ENCODE peak calls at places on chromosomes 6 and 20, in eight cellular contexts. S, Q, I, B, L, T, F and Y are unnamed samples.

GRCh38 chr20:37856932-37857660 is 45.8 kb upstream of the VSTM2L start:
- DNase-seq in S (peak), Q (peak), I (no peak), B (no peak), L (no peak), T (no peak), F (no peak), Y (no peak)

GRCh38 chr6:63521475-63522210 is 50.6 kb upstream of the LOC128125822 start:
- DNase-seq in S (no peak), Q (no peak), I (no peak), B (no peak), L (no peak), T (no peak), F (no peak), Y (no peak)

GRCh38 chr6:15327271-15327670 is 81.4 kb downstream of the JARID2 start:
- DNase-seq in S (no peak), Q (no peak), I (peak), B (no peak), L (no peak), T (no peak), F (no peak), Y (peak)

GRCh38 chr20:45306431-45306982 is at the start of gene RBPJL:
- DNase-seq in S (no peak), Q (no peak), I (peak), B (peak), L (no peak), T (no peak), F (no peak), Y (peak)

GRCh38 chr20:49851991-49852390 is 39.4 kb downstream of the SLC9A8 start:
- DNase-seq in S (no peak), Q (no peak), I (peak), B (no peak), L (no peak), T (no peak), F (no peak), Y (no peak)

GRCh38 chr20:51565741-51566140 is 23.2 kb upstream of the NFATC2 start:
- DNase-seq in S (peak), Q (no peak), I (no peak), B (no peak), L (no peak), T (no peak), F (no peak), Y (no peak)

GRCh38 chr6:44932651-44933091 is 395.5 kb upstream of the RUNX2 start:
- DNase-seq in S (no peak), Q (no peak), I (no peak), B (no peak), L (no peak), T (no peak), F (peak), Y (no peak)

GRCh38 chr20:6818033-6818808 is 50.7 kb downstream of the BMP2 start:
- DNase-seq in S (no peak), Q (peak), I (no peak), B (no peak), L (no peak), T (no peak), F (no peak), Y (no peak)

GRCh38 chr6:32432050-32432450 is 7.6 kb upstream of the HLA-DRA start:
- DNase-seq in S (peak), Q (peak), I (no peak), B (no peak), L (no peak), T (no peak), F (no peak), Y (no peak)

DNA sequence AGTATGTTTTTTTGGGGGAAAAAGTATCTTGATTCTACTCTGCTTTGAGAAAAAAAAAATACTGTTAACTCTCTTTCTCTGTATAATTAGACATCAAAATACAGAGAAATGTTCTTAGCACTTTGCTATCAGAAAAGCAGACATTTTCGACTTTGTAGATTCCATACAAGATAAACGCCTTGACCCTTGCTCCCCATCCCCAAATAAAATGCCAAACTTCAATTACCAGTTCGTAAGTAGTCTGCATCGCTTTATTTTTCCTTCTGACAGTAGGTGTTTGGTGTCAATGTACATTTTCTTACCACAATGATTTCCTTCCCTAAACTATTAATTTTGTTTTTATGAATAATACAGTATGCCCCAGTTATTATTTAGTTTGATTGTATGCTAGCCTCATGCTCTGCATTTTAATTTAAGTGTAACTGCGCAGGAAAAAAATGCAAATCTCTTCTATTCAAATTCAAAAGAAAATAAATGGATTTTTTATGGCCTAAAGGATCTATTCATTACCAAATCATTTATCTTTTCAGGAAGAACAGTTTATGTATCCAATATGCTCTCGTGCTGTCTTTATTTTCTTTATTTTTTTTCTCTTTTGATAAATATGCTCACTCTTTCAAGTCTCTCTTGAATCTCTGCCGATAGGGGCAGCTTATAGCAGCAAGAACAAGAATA is 84.8 kb upstream of the ZNF217 start:
- DNase-seq in S (no peak), Q (peak), I (no peak), B (no peak), L (no peak), T (no peak), F (no peak), Y (no peak)
- TF ChIP-seq CTCF in S (no peak), Q (no peak), I (peak), B (peak), L (no peak), T (no peak), F (no peak), Y (no peak)

GRCh38 chr6:66496659-66497058 is 789.6 kb upstream of the EYS start:
- DNase-seq in S (peak), Q (no peak), I (no peak), B (no peak), L (no peak), T (no peak), F (no peak), Y (no peak)
- TF ChIP-seq CTCF in S (peak), Q (no peak), I (peak), B (peak), L (no peak), T (no peak), F (no peak), Y (peak)

GRCh38 chr6:154448448-154449096 is 61.9 kb downstream of the CNKSR3 start:
- DNase-seq in S (peak), Q (peak), I (peak), B (no peak), L (no peak), T (no peak), F (no peak), Y (peak)
- TF ChIP-seq CTCF in S (peak), Q (peak), I (peak), B (peak), L (no peak), T (peak), F (no peak), Y (peak)

DNA sequence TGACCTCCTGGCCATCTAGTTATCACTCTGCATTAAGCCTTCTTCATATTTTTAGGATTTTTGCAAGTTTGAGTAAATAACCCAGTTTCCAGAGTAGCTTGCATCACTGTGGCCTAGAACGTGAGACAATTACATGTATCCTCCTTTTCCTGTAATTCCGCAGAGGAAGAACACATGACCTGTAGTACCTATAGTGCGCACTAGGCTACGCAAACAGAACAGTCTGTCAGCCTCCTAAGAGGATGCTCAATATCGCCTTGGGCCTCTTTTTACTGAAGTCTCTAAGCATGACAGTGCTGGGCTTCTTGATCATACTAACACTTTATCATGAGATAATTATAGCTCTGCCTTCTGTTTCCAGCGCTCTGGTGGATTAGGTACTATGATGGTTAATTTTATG is 20.2 kb upstream of the NR2E1 start:
- DNase-seq in S (no peak), Q (no peak), I (no peak), B (no peak), L (no peak), T (no peak), F (no peak), Y (no peak)
- TF ChIP-seq CTCF in S (peak), Q (no peak), I (no peak), B (peak), L (no peak), T (no peak), F (no peak), Y (peak)

DNA sequence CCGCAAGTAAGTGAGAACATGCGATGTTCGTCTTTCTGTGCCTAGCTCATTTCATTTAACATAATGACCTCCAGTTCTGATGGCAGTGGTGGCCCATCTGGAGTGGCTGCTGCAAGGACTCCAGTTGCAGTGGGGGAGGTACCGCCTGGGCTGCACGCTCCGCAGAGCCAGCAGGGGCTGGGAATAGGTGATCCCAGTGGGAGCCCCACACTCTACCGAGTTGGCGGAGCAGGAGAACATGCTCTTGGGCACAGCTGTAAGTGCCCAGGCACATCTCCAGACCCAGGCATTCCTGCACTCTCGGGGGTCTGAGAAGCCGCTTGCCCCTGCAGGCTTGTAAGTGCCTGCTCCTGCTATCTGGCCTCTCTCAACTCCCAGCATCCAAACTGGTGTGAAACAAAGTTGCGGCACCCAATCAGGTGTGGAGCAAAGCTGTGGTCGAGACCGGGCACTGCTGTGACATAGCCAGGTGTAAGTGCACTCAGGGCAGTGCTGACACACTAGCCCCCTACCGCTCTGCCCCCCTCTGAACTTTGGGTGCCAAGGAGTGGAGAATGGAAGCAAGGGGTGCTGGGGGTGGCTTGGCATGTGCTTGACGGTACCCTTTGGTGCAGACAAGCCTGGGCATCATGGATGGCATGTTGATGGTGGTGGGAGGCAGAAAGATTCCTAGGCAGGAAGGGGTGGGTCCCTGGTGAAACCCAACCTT is 130.2 kb downstream of the HTR1B start:
- DNase-seq in S (no peak), Q (no peak), I (no peak), B (no peak), L (no peak), T (no peak), F (no peak), Y (no peak)
- TF ChIP-seq CTCF in S (no peak), Q (no peak), I (no peak), B (no peak), L (no peak), T (no peak), F (no peak), Y (no peak)

DNA sequence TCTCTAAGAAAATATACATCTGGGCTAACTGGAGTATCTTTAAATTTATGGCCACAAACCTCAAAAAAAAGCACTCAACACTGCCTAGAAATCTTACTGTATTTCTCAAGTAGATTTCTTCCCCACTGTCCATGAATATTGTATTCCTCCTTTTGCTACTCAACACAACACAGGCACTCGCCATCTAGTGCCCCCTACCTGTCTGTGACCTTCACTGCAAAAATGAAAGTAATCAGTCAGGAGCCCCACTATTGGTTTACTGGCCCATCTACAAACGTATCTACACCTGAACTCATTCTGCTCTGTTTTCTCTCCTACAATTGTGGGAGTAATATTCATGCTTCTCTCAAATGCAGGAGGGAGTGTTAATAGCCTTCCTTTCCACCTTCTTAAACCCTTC is 58.3 kb downstream of the LY86 start:
- DNase-seq in S (no peak), Q (no peak), I (no peak), B (no peak), L (no peak), T (no peak), F (no peak), Y (no peak)
- TF ChIP-seq CTCF in S (no peak), Q (no peak), I (no peak), B (no peak), L (no peak), T (no peak), F (no peak), Y (no peak)

GRCh38 chr20:52779125-52779524 is 193.0 kb upstream of the TSHZ2 start:
- DNase-seq in S (peak), Q (no peak), I (no peak), B (no peak), L (no peak), T (no peak), F (no peak), Y (no peak)

GRCh38 chr20:52785678-52786077 is 186.5 kb upstream of the TSHZ2 start:
- DNase-seq in S (peak), Q (peak), I (no peak), B (no peak), L (no peak), T (peak), F (no peak), Y (no peak)

GRCh38 chr20:52789716-52790115 is 182.4 kb upstream of the TSHZ2 start:
- DNase-seq in S (no peak), Q (no peak), I (no peak), B (no peak), L (no peak), T (no peak), F (no peak), Y (no peak)

GRCh38 chr20:52783769-52784168 is 188.4 kb upstream of the TSHZ2 start:
- DNase-seq in S (peak), Q (peak), I (no peak), B (no peak), L (no peak), T (no peak), F (no peak), Y (peak)
- TF ChIP-seq CTCF in S (peak), Q (no peak), I (peak), B (peak), L (no peak), T (no peak), F (no peak), Y (no peak)